ENCODE peak calls at places on chromosomes 2 and 18, in six cellular contexts. R is IMR-90, A is H1, Y is H9, S is mesendoderm, K is mesenchymal stem cell. U is an unnamed sample.

GRCh38 chr2:165427686-165428085 is 41.8 kb upstream of the CSRNP3 start:
- DNase-seq in A (no peak), Y (no peak), K (no peak), S (no peak), R (no peak), U (no peak)

GRCh38 chr2:166419616-166419934 is 43.8 kb upstream of the SCN9A start:
- DNase-seq in R (peak; percentile 70), K (peak; percentile 39), A (no peak), Y (no peak), S (peak; percentile 47), U (peak; percentile 9)

GRCh38 chr2:57205241-57205640 is 841.4 kb upstream of the VRK2 start:
- DNase-seq in S (no peak), R (no peak), A (no peak), Y (no peak), K (no peak), U (no peak)

GRCh38 chr2:2229898-2230817 is 100.9 kb downstream of the MYT1L start:
- DNase-seq in Y (no peak), R (no peak), K (no peak), A (no peak), S (peak; percentile 8), U (no peak)

GRCh38 chr2:42964444-42965081 is 172.2 kb upstream of the HAAO start:
- DNase-seq in S (no peak), Y (no peak), A (no peak), R (peak; percentile 98), K (peak; percentile 79), U (no peak)

GRCh38 chr18:3524706-3525105 is 74.7 kb downstream of the TGIF1 start:
- DNase-seq in A (no peak), K (no peak), R (no peak), Y (no peak), S (no peak), U (no peak)

GRCh38 chr2:149630445-149630844 is 42.9 kb upstream of the MMADHC start:
- DNase-seq in K (no peak), Y (no peak), S (no peak), A (no peak), R (no peak), U (no peak)

GRCh38 chr2:236731767-236732580 is 162.3 kb downstream of the ACKR3 start:
- DNase-seq in A (no peak), K (peak; percentile 84), Y (no peak), R (peak; percentile 5), S (peak; percentile 69), U (no peak)

GRCh38 chr2:65686928-65687521 is 254.6 kb upstream of the SPRED2 start:
- DNase-seq in S (peak; percentile 22), K (no peak), Y (no peak), R (no peak), A (no peak), U (no peak)

GRCh38 chr2:110804915-110805314 is 72.5 kb downstream of the ACOXL start:
- DNase-seq in K (no peak), S (no peak), Y (no peak), A (no peak), R (no peak), U (no peak)

GRCh38 chr18:63025251-63025710 is 294.3 kb downstream of the BCL2 start:
- DNase-seq in S (peak; percentile 64), K (no peak), A (no peak), R (no peak), Y (peak; percentile 60), U (peak; percentile 21)

GRCh38 chr2:140714586-140714985 is 1416.2 kb downstream of the LRP1B start:
- DNase-seq in S (no peak), Y (no peak), R (no peak), A (no peak), K (peak; percentile 25), U (no peak)

GRCh38 chr2:140718999-140719398 is 1411.8 kb downstream of the LRP1B start:
- DNase-seq in R (no peak), K (no peak), A (no peak), Y (no peak), S (no peak), U (no peak)
- H3K4me1 ChIP-seq in R (no peaks in the 10 kb centered on the region), K (no peaks in the 10 kb centered on the region), A (no peaks in the 10 kb centered on the region), Y (no peaks in the 10 kb centered on the region), S (no peaks in the 10 kb centered on the region), U (no peaks in the 10 kb centered on the region)

GRCh38 chr2:44200759-44201158 is 32.1 kb downstream of the PPM1B start:
- DNase-seq in R (no peak), A (no peak), Y (no peak), K (no peak), S (no peak), U (no peak)
- H4K8ac ChIP-seq in R (no peak overlapping the region), A (no peak overlapping the region), Y (no peak overlapping the region), K (no peak overlapping the region), S (no peak overlapping the region), U (no peak overlapping the region)

DNA sequence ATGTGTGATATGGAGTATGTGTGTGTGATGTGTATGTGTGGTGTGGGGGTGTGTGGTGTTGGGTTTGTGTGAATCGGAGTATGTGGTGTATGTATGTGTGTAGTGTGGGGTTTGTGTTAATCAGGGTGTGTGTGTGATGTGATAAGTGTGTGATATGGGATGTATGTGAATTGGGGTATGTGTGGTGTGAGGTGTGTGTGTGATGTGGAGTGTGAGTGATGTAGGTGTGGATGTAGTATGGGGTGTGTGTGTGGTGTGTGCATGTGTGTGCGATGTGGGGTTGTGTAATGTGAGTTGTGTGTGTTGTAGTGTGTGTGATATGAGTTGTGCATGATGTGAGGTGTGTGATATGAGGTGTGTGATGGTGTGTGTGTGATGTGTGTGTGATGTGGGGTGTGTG is 54.4 kb downstream of the TWIST2 start:
- DNase-seq in A (no peak), R (no peak), K (no peak), Y (no peak), S (no peak), U (no peak)
- H3K23ac ChIP-seq in A (no peak overlapping the region), R (peak overlapping the region; percentile 7), K (no peak overlapping the region), Y (no peak overlapping the region), S (no peak overlapping the region), U (no peak overlapping the region)

DNA sequence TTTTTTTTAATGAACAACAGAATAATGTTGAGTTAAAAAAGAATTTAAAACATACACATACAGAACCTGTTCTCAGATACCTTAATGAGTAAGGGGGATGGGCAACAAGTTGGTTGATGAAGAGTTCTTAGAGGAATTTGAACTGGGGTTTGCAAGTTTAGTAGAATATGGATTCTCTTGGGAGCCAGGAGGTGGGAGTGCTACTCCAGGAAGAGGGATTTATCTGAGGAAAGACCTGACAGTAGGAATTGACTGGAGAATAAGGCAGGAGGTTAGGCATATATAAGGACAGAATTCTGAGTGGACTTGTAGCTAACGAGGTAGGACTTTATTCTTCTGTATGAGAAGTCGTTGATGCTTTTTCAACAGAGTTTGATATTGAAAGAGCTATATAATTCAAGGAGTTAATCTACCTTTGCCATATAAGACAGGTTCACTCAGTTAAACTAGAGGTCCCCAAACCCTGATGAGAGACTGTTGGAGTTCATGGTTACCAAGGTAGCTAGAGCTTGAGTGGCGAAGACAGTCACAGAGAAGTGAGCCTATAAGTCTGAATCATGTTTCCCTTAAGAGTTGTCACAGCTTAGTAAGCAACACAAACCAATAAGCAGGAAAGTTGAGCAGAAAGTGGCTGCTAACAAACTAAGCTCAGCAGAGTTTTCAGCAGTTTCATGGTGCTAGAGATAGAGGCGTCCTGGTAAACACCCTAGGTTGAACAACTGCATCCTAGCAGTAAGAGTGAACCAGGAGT is 88.2 kb downstream of the NCOA1 start:
- DNase-seq in R (no peak), S (peak; percentile 45), Y (no peak), A (no peak), K (no peak), U (no peak)
- H3K4me1 ChIP-seq in R (no peaks in the 10 kb centered on the region), S (peaks cover 7% of the 10 kb centered on the region), Y (no peaks in the 10 kb centered on the region), A (no peaks in the 10 kb centered on the region), K (no peaks in the 10 kb centered on the region), U (peaks cover 6% of the 10 kb centered on the region)

DNA sequence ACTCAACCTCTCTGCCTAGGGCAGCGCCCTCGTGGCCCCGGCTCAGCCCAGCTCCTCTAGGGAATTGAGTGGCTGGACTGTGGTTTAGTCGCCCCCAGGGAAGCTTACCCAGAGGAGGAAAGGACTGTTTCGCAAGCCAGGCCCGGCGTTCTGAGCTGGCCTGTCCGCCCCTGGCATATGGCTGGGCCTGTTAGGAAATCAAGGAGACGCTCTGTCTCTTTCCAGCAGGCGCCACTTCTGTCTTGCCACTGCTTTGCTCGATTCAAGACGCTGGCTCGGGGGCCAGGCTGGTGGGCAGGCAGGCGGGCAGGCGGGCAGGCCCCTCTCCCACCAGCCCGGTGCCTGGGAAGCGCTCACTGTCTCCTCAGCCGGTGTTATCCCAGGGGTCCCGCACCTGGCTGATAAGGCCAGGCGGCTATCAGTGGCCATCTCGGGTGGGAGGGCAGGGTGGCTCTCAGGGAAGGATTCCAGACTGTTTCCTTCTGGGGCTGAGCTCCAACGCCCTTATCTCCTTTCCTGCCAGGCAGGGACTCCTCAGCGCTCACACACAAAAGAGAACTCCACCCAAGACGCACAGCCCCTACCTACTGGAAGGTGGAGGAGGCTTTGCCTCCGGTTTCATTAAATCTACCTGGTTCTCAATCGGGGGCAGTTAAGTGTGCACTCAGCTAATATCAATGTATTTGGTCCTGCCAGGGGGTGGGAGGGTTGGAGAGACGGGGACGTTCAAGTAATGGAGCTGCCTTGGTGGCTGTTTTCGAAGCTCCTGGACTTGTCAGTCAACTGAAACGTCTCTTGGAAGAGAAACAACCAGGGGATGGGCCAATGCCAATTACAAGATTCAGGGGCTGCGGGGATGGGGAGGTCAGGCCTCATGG is 109.1 kb downstream of the SMAD7 start:
- DNase-seq in Y (no peak), R (peak; percentile 57), A (no peak), S (peak; percentile 67), K (peak; percentile 93), U (no peak)
- H4K8ac ChIP-seq in Y (no peak overlapping the region), R (no peak overlapping the region), A (peak overlapping the region; percentile 41), S (no peak overlapping the region), K (peak overlapping the region; percentile 82), U (no peak overlapping the region)

GRCh38 chr2:10820562-10820961 is 8.0 kb upstream of the PDIA6 start:
- DNase-seq in R (no peak), K (no peak), S (no peak), Y (no peak), A (no peak), U (no peak)

GRCh38 chr2:10817413-10817812 is 4.8 kb upstream of the PDIA6 start:
- DNase-seq in R (no peak), S (peak; percentile 53), A (no peak), K (no peak), Y (peak; percentile 80), U (no peak)

GRCh38 chr2:10819714-10820314 is 7.2 kb upstream of the PDIA6 start:
- DNase-seq in Y (no peak), A (no peak), R (no peak), S (no peak), K (no peak), U (no peak)

GRCh38 chr2:10821291-10821690 is 8.7 kb upstream of the PDIA6 start:
- DNase-seq in S (no peak), A (no peak), R (no peak), Y (no peak), K (no peak), U (no peak)

GRCh38 chr2:10818986-10819385 is 6.4 kb upstream of the PDIA6 start:
- DNase-seq in R (no peak), K (no peak), A (no peak), S (no peak), Y (no peak), U (no peak)
- H3K23ac ChIP-seq in R (no peak overlapping the region), K (no peak overlapping the region), A (no peak overlapping the region), S (no peak overlapping the region), Y (no peak overlapping the region), U (no peak overlapping the region)

DNA sequence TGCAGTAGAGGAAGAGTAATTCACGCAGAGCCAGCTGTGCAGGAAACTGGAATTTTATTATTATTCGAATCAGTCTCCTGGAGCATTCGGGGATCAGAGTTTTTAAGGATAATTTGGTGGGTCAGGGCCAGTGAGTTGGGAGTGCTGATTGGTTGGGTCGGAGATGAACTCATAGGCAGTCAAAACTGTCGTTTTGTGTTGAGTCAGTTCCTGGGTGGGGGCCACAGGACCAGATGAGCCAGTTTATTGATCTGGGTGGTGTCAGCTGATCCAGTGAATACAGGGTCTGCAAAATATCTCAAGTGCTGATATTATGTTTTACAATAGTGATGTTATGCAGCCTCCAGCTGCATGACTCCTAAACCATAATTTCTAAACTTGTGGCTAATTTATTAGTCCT is 66.9 kb downstream of the ASAP2 start:
- DNase-seq in R (no peak), Y (no peak), K (no peak), S (no peak), A (no peak), U (no peak)
- H3K4me1 ChIP-seq in R (peaks cover 4% of the 10 kb centered on the region), Y (peaks cover 7% of the 10 kb centered on the region), K (peaks cover 5% of the 10 kb centered on the region), S (no peaks in the 10 kb centered on the region), A (no peaks in the 10 kb centered on the region), U (peaks cover 16% of the 10 kb centered on the region)